ENCODE peak calls at places on chromosomes 5 and 9, in seven cellular contexts. F is gastrocnemius medialis, L is A549, W is sigmoid colon, I is endothelial cell of umbilical vein, S is ovary, T is body of pancreas. A is an unnamed sample.
A peak's percentile ranks its signal among the peaks of the same experiment; 100 is the strongest.

GRCh38 chr5:135371738-135372232 is 27.2 kb downstream of the MACROH2A1 start:
- DNase-seq in F (no peak), L (peak; percentile 24), W (no peak), I (no peak), S (no peak), T (no peak), A (no peak)

GRCh38 chr5:71789746-71790145 is 70.7 kb downstream of the CARTPT start:
- DNase-seq in F (no peak), L (peak; percentile 6), W (no peak), I (no peak), S (no peak), T (no peak), A (no peak)

GRCh38 chr9:121107881-121108280 is 33.1 kb downstream of the CNTRL start:
- DNase-seq in F (no peak), L (no peak), W (no peak), I (no peak), S (no peak), T (no peak), A (no peak)

GRCh38 chr9:113221800-113222481 is 597 bp downstream of the SLC31A1 start:
- DNase-seq in F (no peak), L (no peak), W (no peak), I (no peak), S (no peak), T (no peak), A (peak; percentile 8)

GRCh38 chr9:91727972-91728371 is 222.1 kb downstream of the ROR2 start:
- DNase-seq in F (no peak), L (no peak), W (no peak), I (no peak), S (no peak), T (no peak), A (no peak)

GRCh38 chr5:157366741-157367684 is 93.0 kb upstream of the NIPAL4 start:
- DNase-seq in F (peak; percentile 23), L (peak; percentile 74), W (peak; percentile 82), I (peak; percentile 70), S (no peak), T (no peak), A (peak; percentile 39)

GRCh38 chr9:82535432-82535998 is 527.4 kb downstream of the RASEF start:
- DNase-seq in F (no peak), L (no peak), W (no peak), I (no peak), S (no peak), T (no peak), A (no peak)

GRCh38 chr9:136902259-136902821 is 16.0 kb downstream of the TRAF2 start:
- DNase-seq in F (peak; percentile 81), L (peak; percentile 94), W (peak; percentile 78), I (peak; percentile 66), S (no peak), T (peak; percentile 82), A (peak; percentile 95)

GRCh38 chr5:9613360-9613759 is 16.8 kb downstream of the TAS2R1 start:
- DNase-seq in F (no peak), L (no peak), W (no peak), I (no peak), S (no peak), T (no peak), A (no peak)

GRCh38 chr9:76741524-76741923 is 22.7 kb upstream of the PCA3 start:
- DNase-seq in F (no peak), L (no peak), W (no peak), I (no peak), S (no peak), T (no peak), A (no peak)

GRCh38 chr5:33565304-33565703 is 124.5 kb downstream of the TARS1 start:
- DNase-seq in F (peak; percentile 23), L (no peak), W (peak; percentile 80), I (no peak), S (peak; percentile 46), T (peak; percentile 76), A (no peak)

GRCh38 chr5:124453221-124454032 is 293.0 kb downstream of the ZNF608 start:
- DNase-seq in F (no peak), L (no peak), W (no peak), I (no peak), S (no peak), T (no peak), A (no peak)

GRCh38 chr5:206406-206805 is 11.5 kb downstream of the CCDC127 start:
- DNase-seq in F (peak; percentile 65), L (no peak), W (no peak), I (no peak), S (no peak), T (no peak), A (peak; percentile 69)

GRCh38 chr5:180785794-180786221 is 16.8 kb downstream of the MGAT1 start:
- DNase-seq in F (no peak), L (no peak), W (no peak), I (peak; percentile 67), S (peak; percentile 63), T (no peak), A (no peak)

GRCh38 chr5:149015126-149015525 is 47.7 kb downstream of the SH3TC2 start:
- DNase-seq in F (no peak), L (no peak), W (no peak), I (no peak), S (no peak), T (no peak), A (no peak)

GRCh38 chr5:59790399-59791130 is 103.0 kb downstream of the PDE4D start:
- DNase-seq in F (no peak), L (peak; percentile 77), W (peak; percentile 78), I (peak; percentile 92), S (no peak), T (no peak), A (no peak)

GRCh38 chr9:76441551-76442322 is 17.2 kb upstream of the GCNT1 start:
- DNase-seq in F (no peak), L (no peak), W (no peak), I (peak; percentile 77), S (no peak), T (no peak), A (peak; percentile 59)

GRCh38 chr5:93193756-93194155 is 387.3 kb downstream of the NR2F1-AS1 start:
- DNase-seq in F (no peak), L (no peak), W (no peak), I (peak; percentile 29), S (no peak), T (no peak), A (no peak)

GRCh38 chr9:116208417-116209232 is 55.0 kb downstream of the PAPPA start:
- DNase-seq in F (no peak), L (peak; percentile 54), W (no peak), I (no peak), S (no peak), T (no peak), A (no peak)

GRCh38 chr5:168734657-168735344 is 155.6 kb upstream of the PANK3 start:
- DNase-seq in F (peak; percentile 67), L (no peak), W (peak; percentile 78), I (no peak), S (no peak), T (no peak), A (no peak)

GRCh38 chr5:54616031-54616430 is 98.5 kb downstream of the SNX18 start:
- DNase-seq in F (peak; percentile 36), L (no peak), W (peak; percentile 90), I (no peak), S (peak; percentile 43), T (no peak), A (no peak)

GRCh38 chr9:137150485-137151060 is 11.6 kb downstream of the GRIN1 start:
- DNase-seq in F (no peak), L (peak; percentile 87), W (no peak), I (no peak), S (no peak), T (peak; percentile 66), A (peak; percentile 93)

DNA sequence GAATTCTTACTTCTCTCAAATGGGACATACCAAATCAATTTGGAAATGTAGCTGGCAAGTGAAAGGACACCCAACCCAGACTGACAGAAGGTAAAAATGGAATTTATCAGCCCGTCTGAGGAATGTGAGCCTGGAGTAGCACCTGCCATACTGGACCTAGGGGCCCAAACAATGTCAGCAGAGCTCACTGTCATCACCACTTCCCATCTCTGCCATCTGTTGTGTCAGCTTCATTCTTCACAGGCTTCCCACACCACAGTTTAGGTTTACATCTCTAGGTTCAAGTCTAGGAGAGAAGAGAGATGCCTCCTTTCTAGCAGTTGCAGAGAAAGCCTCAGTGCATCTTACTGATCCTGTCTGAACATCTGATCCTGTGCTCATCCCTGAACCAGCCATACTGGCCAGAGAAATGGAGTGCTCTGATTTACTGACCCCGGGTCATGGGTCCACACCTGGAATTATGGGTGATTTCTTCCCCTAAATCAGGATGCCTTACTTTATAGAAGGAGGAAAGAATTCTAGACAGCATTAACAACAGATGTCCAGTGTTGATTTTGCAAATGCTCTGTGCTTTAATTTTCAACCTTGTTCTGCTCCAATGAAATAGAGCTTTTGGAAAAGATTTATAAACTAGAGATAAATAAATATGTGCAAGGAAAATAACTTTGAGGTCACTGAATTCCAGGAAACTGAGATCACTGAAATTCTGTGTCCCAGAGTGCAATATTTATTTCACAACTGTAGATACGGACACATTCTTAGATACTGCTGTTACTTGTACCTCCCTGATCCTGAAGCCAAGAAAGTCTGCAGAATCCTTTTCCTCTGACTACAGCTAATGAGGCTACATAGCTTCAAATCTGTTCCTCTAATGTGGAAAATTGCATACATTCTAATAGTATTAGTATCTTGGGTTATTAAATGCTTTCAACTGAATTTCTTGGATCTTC is 222.7 kb downstream of the DOCK8 start:
- DNase-seq in F (no peak), L (no peak), W (no peak), I (no peak), S (no peak), T (no peak), A (no peak)
- TF ChIP-seq POLR2A in F (no peak), L (no peak), W (no peak), I (no peak), S (no peak), T (no peak), A (no peak)

GRCh38 chr5:65926276-65926761 is at the start of gene ERBIN:
- DNase-seq in F (peak; percentile 82), L (peak; percentile 73), W (peak; percentile 92), I (peak; percentile 90), S (peak; percentile 83), T (peak; percentile 84), A (peak; percentile 51)
- TF ChIP-seq POLR2A in F (peak; percentile 33), L (no peak), W (no peak), I (peak; percentile 47), S (peak; percentile 63), T (no peak), A (no peak)

GRCh38 chr5:1634337-1634661 is 110.5 kb upstream of the LPCAT1 start:
- DNase-seq in F (no peak), L (no peak), W (no peak), I (no peak), S (no peak), T (no peak), A (no peak)

GRCh38 chr5:1637639-1638481 is 114.1 kb upstream of the LPCAT1 start:
- DNase-seq in F (no peak), L (no peak), W (peak; percentile 43), I (no peak), S (no peak), T (no peak), A (no peak)

GRCh38 chr5:1636981-1637638 is 113.3 kb upstream of the LPCAT1 start:
- DNase-seq in F (no peak), L (no peak), W (peak; percentile 53), I (no peak), S (no peak), T (no peak), A (no peak)

GRCh38 chr5:1638658-1639400 is 115.1 kb upstream of the LPCAT1 start:
- DNase-seq in F (no peak), L (no peak), W (peak; percentile 49), I (no peak), S (no peak), T (no peak), A (no peak)

GRCh38 chr5:1633605-1634336 is 110.0 kb upstream of the LPCAT1 start:
- DNase-seq in F (peak; percentile 73), L (peak; percentile 82), W (peak; percentile 91), I (peak; percentile 26), S (peak; percentile 88), T (peak; percentile 76), A (no peak)
- TF ChIP-seq POLR2A in F (peak; percentile 76), L (peak; percentile 94), W (peak; percentile 68), I (peak; percentile 64), S (peak; percentile 78), T (peak; percentile 71), A (peak; percentile 68)

GRCh38 chr5:40827479-40827977 is 7.5 kb downstream of the RPL37 start:
- DNase-seq in F (no peak), L (no peak), W (no peak), I (no peak), S (no peak), T (no peak), A (no peak)
- TF ChIP-seq POLR2A in F (no peak), L (no peak), W (no peak), I (no peak), S (no peak), T (no peak), A (no peak)